ENCODE peak calls at places on chromosomes 16 and 17, in six cellular contexts. G, J, Z, D, W and C are unnamed samples.

GRCh38 chr16:84599528-84600202 is 18.2 kb downstream of the COTL1 start:
- DNase-seq in G (peak), W (peak), J (no peak), D (peak), Z (peak), C (no peak)

GRCh38 chr16:89358030-89359005 is 132.0 kb downstream of the ANKRD11 start:
- DNase-seq in G (no peak), D (no peak), W (no peak), Z (no peak), J (no peak), C (no peak)

GRCh38 chr16:66717112-66717675 is 20.7 kb upstream of the CMTM4 start:
- DNase-seq in J (no peak), D (peak), G (no peak), Z (peak), W (peak), C (no peak)

GRCh38 chr16:20865420-20866126 is 34.6 kb downstream of the DCUN1D3 start:
- DNase-seq in Z (no peak), D (no peak), J (peak), W (no peak), G (no peak), C (no peak)

GRCh38 chr17:16986391-16986790 is 14.5 kb upstream of the TNFRSF13B start:
- DNase-seq in J (no peak), G (no peak), W (no peak), Z (no peak), D (no peak), C (no peak)

GRCh38 chr17:846901-847777 is 65.0 kb downstream of the MRM3 start:
- DNase-seq in J (no peak), W (no peak), Z (no peak), D (no peak), G (no peak), C (no peak)

GRCh38 chr16:21989141-21989540 is 11.8 kb downstream of the PDZD9 start:
- DNase-seq in J (no peak), D (no peak), W (no peak), Z (no peak), G (no peak), C (no peak)

GRCh38 chr16:57186630-57187507 is 740 bp downstream of the RSPRY1 start:
- DNase-seq in D (peak), W (peak), G (peak), Z (peak), J (no peak), C (peak)

GRCh38 chr17:72516772-72517399 is 396.1 kb downstream of the SOX9 start:
- DNase-seq in W (no peak), D (peak), J (no peak), G (no peak), Z (no peak), C (peak)

GRCh38 chr17:79082311-79083190 is 7.9 kb downstream of the ENGASE start:
- DNase-seq in J (no peak), D (peak), W (peak), Z (peak), G (peak), C (peak)

GRCh38 chr17:79811036-79811887 is 14.4 kb upstream of the CBX8 start:
- DNase-seq in Z (peak), W (peak), G (peak), D (peak), J (no peak), C (peak)

GRCh38 chr17:32020943-32021617 is 13.9 kb downstream of the LRRC37B start:
- DNase-seq in D (no peak), W (no peak), Z (no peak), G (no peak), J (no peak), C (no peak)

GRCh38 chr17:13337864-13338371 is 263.8 kb downstream of the HS3ST3A1 start:
- DNase-seq in G (no peak), D (peak), W (peak), J (no peak), Z (peak), C (peak)

GRCh38 chr16:75102595-75102994 is 14.0 kb downstream of the LDHD start:
- DNase-seq in Z (no peak), D (no peak), W (no peak), G (no peak), J (no peak), C (no peak)

GRCh38 chr16:75097941-75098897 is 18.4 kb downstream of the LDHD start:
- DNase-seq in Z (no peak), J (no peak), G (no peak), D (no peak), W (no peak), C (no peak)

GRCh38 chr16:75099075-75099667 is 17.4 kb downstream of the LDHD start:
- DNase-seq in J (no peak), D (no peak), W (peak), Z (no peak), G (no peak), C (no peak)

GRCh38 chr16:75097191-75097761 is 19.3 kb downstream of the LDHD start:
- DNase-seq in W (no peak), J (no peak), D (no peak), G (no peak), Z (no peak), C (no peak)

DNA sequence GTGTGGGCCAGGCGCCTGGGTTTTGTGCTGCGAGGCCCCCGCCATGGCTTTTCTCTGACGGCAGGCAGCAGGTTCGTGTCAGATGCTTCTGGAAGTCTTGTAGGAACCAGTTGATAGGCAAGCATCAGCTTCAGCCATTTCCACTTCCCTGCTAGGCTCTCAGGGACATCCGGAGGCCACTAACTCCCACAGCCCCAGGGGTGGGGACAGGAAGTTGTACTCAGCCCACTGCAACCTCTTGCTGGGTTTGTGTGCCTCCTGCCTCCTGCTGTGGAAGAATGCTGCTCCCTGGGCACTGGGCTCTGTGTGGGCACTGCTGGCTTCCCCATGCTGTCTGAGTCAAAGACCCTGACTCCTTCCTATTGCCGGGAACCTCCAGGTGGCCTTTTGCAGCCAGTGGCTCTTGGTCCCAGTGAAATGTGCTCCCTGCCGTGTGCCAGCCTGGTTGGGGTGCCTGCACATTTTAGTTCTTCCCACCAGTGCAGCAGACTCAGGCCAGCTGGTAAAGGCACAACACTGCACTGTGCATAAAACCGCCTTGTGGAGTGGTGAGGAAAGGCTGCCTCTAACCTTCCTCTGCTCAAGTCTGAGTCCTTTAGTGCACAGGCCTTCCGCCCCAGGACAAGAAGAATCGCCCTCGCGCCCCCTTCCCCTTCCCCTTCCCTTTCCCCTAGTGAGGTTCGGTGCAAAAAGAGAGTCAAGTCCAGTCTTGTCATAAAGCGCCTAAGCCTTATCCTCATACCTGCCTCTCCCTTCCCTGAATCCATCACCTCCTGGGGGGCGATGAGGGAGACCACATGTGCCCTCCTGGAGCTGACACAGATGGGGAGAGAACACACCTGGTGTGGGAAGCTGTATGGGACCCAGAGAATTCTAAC is 16.6 kb downstream of the LDHD start:
- DNase-seq in W (peak), Z (no peak), G (no peak), D (no peak), J (no peak), C (no peak)
- TF ChIP-seq CHD2 in W (no peak), Z (no peak), G (no peak), D (no peak), J (no peak), C (no peak)

GRCh38 chr16:69253796-69254426 is 57.2 kb upstream of the VPS4A start:
- DNase-seq in J (no peak), Z (no peak), D (no peak), G (no peak), W (no peak), C (no peak)
- TF ChIP-seq CHD2 in J (no peak), Z (no peak), D (no peak), G (no peak), W (no peak), C (no peak)

GRCh38 chr16:69762843-69763556 is 868 bp downstream of the WWP2 start:
- DNase-seq in D (peak), J (no peak), W (no peak), Z (peak), G (no peak), C (no peak)
- TF ChIP-seq CHD2 in D (no peak), J (no peak), W (no peak), Z (no peak), G (no peak), C (no peak)

GRCh38 chr16:12573730-12574383 is 229.8 kb downstream of the CPPED1 start:
- DNase-seq in G (peak), Z (peak), W (peak), J (no peak), D (peak), C (peak)
- TF ChIP-seq CHD2 in G (no peak), Z (no peak), W (no peak), J (no peak), D (no peak), C (no peak)

DNA sequence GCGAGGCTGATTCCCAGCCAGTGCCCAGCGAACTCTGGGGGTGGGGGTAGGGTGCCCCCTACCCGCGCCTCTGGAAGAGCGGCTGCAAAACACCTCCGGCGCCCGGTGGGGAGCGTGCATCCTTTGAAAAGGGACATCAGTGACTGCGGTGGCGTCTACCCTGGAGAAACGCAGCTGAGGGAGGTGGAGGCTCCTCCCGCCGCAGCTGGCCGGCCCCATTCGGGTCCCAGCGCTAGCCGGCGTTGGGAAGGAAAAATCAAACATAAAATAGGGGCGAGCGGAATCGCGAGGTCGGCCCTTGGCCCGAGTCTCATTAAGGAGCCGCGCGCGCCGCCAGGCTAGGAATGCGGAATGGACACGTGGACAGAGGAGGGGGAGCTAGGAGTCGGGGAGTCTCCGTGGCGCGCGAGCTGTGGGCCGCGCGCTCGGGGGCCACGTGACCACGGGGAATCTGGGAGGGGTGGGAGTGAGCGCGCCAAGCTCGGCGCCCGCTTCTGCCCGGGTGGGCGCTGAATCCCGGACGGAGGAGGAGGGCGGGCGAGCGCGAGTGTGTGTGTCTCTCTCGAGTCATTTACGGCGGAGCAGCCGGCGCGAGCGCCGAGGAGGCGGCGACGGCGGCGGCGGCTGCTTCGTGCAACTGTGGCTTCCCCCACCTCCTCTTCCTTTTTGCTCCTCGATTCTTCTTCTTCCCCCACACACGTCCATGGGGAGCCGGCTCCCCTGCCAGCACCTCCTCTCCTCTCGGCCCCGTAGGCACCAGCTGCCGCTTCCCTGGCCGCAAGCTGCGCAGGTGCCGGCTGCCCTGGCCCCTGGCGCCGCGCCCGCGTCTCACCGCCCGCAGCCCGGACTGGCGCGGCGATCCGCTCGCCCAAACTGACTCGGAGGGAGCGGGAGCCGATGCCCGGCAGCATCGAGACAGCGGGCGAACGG is at the start of gene TMEM132E:
- DNase-seq in W (peak), D (no peak), Z (no peak), J (no peak), G (peak), C (peak)
- TF ChIP-seq CHD2 in W (no peak), D (no peak), Z (no peak), J (no peak), G (no peak), C (no peak)

GRCh38 chr17:76720211-76720610 is 6.2 kb downstream of the JMJD6 start:
- DNase-seq in J (no peak), G (no peak), Z (no peak), W (no peak), D (no peak), C (no peak)

GRCh38 chr17:76720941-76721340 is 5.5 kb downstream of the JMJD6 start:
- DNase-seq in W (no peak), Z (peak), D (no peak), G (no peak), J (no peak), C (no peak)

GRCh38 chr17:76716146-76716833 is 5.5 kb upstream of the MXRA7 start:
- DNase-seq in D (no peak), G (no peak), J (no peak), Z (peak), W (no peak), C (no peak)

GRCh38 chr17:76716834-76717205 is 6.1 kb upstream of the MXRA7 start:
- DNase-seq in D (no peak), W (no peak), G (no peak), Z (peak), J (no peak), C (no peak)

DNA sequence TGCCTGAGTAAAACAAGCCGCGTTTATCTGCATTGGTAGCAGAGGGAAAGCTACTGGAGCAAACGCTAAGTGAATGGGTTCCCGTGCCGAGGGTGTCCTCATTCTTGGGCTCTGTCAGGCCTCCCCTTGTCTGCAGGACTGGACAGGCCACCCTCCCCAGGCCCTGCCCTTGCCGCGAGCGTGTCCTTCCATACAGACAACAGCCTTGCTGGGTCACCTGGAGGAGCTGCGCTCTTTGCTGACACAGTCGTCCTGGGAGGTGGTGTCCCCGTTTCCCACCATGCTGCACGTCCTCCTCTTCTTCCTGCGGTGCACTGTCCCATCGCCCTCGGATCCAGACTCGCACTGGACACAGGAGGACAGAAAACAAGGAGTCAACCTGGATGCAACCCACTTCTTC is 7.8 kb upstream of the MXRA7 start:
- DNase-seq in Z (no peak), D (no peak), W (no peak), J (no peak), G (no peak), C (no peak)
- TF ChIP-seq CHD2 in Z (no peak), D (no peak), W (no peak), J (no peak), G (no peak), C (no peak)

GRCh38 chr17:14922421-14922820 is 342.7 kb downstream of the PMP22 start:
- DNase-seq in W (no peak), Z (no peak), D (no peak), G (no peak), J (no peak), C (no peak)
- TF ChIP-seq CHD2 in W (no peak), Z (no peak), D (no peak), G (no peak), J (no peak), C (no peak)

GRCh38 chr16:47978491-47979490 is 177.0 kb downstream of the ABCC12 start:
- DNase-seq in W (no peak), D (no peak), Z (no peak), G (no peak), J (no peak), C (no peak)

GRCh38 chr16:47977802-47978201 is 178.0 kb downstream of the ABCC12 start:
- DNase-seq in W (no peak), D (peak), J (no peak), G (no peak), Z (no peak), C (no peak)

GRCh38 chr16:47976609-47977180 is 179.1 kb downstream of the ABCC12 start:
- DNase-seq in D (no peak), J (no peak), Z (no peak), W (no peak), G (no peak), C (no peak)

GRCh38 chr16:47983999-47984580 is 171.7 kb downstream of the ABCC12 start:
- DNase-seq in J (no peak), G (no peak), W (no peak), D (no peak), Z (no peak), C (no peak)

GRCh38 chr16:47979783-47980182 is 176.0 kb downstream of the ABCC12 start:
- DNase-seq in G (no peak), Z (no peak), J (no peak), D (no peak), W (no peak), C (no peak)
- TF ChIP-seq CHD2 in G (no peak), Z (no peak), J (no peak), D (no peak), W (no peak), C (no peak)

DNA sequence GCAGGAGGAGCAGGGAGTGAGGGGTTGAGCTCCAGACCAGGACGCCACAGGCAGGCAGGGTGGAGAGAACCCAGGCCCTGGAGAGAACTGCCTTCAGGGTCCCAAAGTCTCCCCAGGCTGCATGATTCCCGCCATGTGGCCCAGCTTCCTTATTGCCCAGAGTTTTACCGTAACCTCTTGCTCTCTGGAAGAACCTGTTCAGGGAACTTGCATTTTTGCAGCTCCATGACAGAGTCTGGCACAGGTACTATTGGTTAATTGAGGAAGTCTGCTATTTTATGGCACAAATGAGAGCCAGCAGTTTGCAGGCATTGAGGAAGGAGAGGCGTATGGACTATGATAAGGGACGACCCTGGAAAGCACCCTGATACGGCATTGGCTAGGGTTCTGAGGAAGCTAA is 11.6 kb upstream of the NOS2 start:
- DNase-seq in W (no peak), J (no peak), G (no peak), Z (no peak), D (no peak), C (no peak)
- TF ChIP-seq CHD2 in W (no peak), J (no peak), G (no peak), Z (no peak), D (no peak), C (no peak)